ENCODE peak calls at places on chromosomes 13 and 19, in four cellular contexts. E is WTC11, K is GM12878, J is HepG2. N is an unnamed sample.

GRCh38 chr13:97188207-97188606 is 33.9 kb upstream of the MBNL2 start:
- DNase-seq in E (no peak), K (no peak), J (no peak), N (no peak)

GRCh38 chr19:12733369-12733896 is 1.1 kb downstream of the TRIR start:
- DNase-seq in E (no peak), K (no peak), J (peak; percentile 44), N (peak; percentile 71)

GRCh38 chr19:18014197-18014596 is 6.2 kb downstream of the ARRDC2 start:
- DNase-seq in E (no peak), K (no peak), J (no peak), N (no peak)

GRCh38 chr13:44298314-44298713 is 75.3 kb upstream of the SERP2 start:
- DNase-seq in E (no peak), K (no peak), J (no peak), N (no peak)

GRCh38 chr13:36553501-36553900 is 120.3 kb upstream of the SERTM1 start:
- DNase-seq in E (no peak), K (no peak), J (no peak), N (no peak)

GRCh38 chr13:69912576-69913074 is 195.0 kb upstream of the ATXN8OS start:
- DNase-seq in E (no peak), K (no peak), J (no peak), N (no peak)

GRCh38 chr19:44653977-44654784 is 10.5 kb downstream of the PVR start:
- DNase-seq in E (peak; percentile 83), K (peak; percentile 38), J (peak; percentile 36), N (peak; percentile 55)

GRCh38 chr13:113596321-113597200 is 12.0 kb downstream of the TFDP1 start:
- DNase-seq in E (peak; percentile 7), K (no peak), J (no peak), N (no peak)

GRCh38 chr13:113742000-113742441 is 17.0 kb upstream of the TMEM255B start:
- DNase-seq in E (peak; percentile 53), K (no peak), J (peak; percentile 95), N (peak; percentile 27)

GRCh38 chr19:18193388-18194207 is 580 bp downstream of the MPV17L2 start:
- DNase-seq in E (no peak), K (no peak), J (no peak), N (no peak)

GRCh38 chr19:18401580-18402112 is 4.2 kb upstream of the LRRC25 start:
- DNase-seq in E (no peak), K (no peak), J (peak; percentile 76), N (peak; percentile 39)

GRCh38 chr13:91154553-91154952 is 192.9 kb upstream of the MIR17HG start:
- DNase-seq in E (no peak), K (no peak), J (no peak), N (no peak)

GRCh38 chr13:109764474-109765292 is 21.7 kb downstream of the IRS2 start:
- DNase-seq in E (no peak), K (no peak), J (no peak), N (no peak)

GRCh38 chr13:45953082-45953481 is 99.5 kb downstream of the ZC3H13 start:
- DNase-seq in E (no peak), K (no peak), J (no peak), N (no peak)

GRCh38 chr13:73061478-73062275 is 2.9 kb downstream of the KLF5 start:
- DNase-seq in E (no peak), K (no peak), J (no peak), N (no peak)

GRCh38 chr13:92158335-92158734 is 759.9 kb downstream of the GPC5 start:
- DNase-seq in E (no peak), K (no peak), J (no peak), N (no peak)

DNA sequence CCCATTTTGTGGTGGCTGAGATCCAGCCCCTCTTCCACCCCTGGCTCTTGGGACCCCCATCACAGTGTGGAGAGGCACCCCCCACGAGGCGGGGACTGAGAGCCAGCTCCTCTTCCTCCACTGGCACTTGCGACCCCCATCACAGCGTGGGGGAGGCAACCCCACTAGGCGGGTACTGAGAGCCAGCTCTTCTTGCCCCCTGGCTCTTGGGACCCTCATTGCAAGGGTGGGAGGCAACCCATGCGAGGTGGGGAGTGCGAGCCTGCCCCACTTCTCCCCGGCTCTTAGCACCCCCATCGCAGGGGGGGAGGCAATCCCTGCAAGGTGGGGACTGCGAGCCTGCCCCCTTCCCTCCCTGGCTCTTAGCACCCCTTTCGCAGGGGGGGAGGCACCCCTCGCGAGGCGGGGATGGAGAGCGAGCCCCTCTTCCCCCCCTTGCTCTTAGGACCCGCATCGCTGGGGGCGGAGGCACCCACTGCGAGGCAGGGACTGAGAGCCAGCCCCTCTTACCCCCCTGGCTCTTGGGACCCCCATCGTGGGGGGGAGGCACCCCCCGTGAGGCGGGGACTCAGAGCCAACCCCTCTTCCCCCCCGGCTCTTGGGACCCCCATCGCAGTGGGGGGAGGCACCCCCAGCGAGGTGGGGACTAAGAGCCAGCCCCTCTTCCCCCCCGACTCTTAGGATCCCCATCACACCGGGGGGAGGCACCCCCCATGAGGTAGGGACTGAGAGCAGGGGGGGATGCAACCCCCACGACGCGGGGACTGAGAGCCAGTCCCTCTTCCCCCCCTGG is 364.6 kb upstream of the SPRY2 start:
- DNase-seq in E (no peak), K (no peak), J (no peak), N (no peak)
- TF ChIP-seq ETV6 in E (no peak), K (no peak), J (no peak), N (no peak)

DNA sequence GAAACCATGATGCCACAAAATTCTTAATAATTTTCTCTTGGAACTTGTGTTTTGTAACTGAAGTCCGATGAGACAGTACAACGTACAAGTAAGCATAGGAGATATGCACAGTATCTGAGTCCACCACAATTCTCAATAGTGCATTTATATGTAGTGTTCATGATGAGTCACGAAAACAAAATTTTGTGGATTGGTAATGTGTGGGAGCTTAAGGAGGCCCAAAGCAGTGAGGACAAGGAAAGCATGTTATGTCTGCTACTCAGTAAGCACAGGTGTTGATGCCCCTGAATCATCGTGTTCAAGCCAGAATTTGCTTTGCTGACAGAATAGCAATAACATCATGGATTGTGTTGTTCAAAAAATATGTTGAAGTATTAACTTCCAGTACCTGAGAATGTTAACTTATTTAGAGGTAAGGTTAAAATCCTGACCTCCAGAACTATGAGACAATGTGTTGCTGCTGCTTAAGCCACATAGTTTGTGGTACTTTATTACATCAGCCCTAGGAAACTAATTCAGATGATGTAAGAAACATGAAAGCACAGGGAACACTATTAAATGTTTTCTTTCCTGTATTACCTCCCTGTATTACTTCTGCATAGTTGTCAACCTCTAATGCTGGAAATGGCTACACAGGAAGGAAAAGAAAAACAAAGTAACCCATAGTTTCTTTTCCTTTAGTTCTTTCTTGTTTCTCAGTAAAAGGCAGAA is 201.3 kb downstream of the SLITRK6 start:
- DNase-seq in E (no peak), K (no peak), J (no peak), N (no peak)
- TF ChIP-seq ETV6 in E (no peak), K (no peak), J (no peak), N (no peak)

DNA sequence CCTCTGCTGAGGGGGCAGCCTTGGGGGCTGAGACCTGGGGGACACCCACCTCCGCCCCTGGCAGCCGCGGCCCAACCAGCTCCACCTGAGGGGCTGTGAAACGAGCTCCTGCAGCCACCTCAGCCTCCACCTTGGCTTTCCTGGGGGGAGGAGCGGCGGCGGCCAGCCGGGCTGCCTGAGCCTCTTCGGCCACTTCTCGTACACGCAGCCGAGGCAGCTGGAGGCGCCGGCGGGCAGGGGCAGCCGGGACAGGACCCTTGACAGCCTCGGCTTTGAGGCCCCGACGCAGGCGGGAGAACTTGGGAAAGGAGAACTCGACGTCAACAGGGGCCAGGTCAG is 7.6 kb upstream of the HIPK4 start:
- DNase-seq in E (no peak), K (no peak), J (no peak), N (no peak)
- TF ChIP-seq ETV6 in E (no peak), K (no peak), J (no peak), N (no peak)

DNA sequence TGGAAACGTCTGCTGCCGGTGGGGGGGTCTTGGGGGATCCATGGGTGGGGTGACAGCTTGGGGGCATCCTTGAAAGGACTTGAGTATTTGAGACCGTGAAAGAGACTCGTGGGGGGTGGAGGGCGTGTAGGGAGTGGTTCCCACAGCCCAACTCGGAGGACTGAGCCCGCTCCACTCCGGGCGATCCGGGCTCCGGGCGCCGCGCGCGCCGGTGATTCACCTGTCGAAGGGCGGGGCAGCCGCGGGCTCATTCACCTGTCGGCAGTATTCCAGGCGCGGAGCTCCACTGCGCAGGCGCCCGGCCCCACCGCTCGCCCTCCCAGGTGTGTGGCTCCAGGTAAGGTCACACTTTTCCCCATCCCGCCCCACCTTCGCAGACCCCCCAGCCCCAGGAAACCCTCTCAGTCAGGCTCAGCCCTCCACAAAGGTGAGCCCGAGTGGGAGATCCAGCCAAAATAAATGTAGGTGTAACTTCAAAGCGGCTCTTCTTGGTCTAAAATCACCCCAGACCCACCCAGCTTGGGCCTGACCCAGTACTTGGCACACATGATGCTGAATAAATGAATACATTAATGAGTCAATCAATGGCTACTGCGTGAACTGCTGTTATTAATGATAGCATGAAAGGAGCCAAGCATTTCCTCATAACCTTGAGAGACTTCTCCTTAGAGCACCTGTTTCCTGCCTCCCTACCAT is 4.7 kb downstream of the NOTCH3 start:
- DNase-seq in E (peak; percentile 97), K (no peak), J (no peak), N (peak; percentile 47)
- TF ChIP-seq ETV6 in E (no peak), K (no peak), J (no peak), N (no peak)

GRCh38 chr19:14237011-14237941 is 31.3 kb upstream of the ADGRL1 start:
- DNase-seq in E (no peak), K (no peak), J (no peak), N (no peak)
- TF ChIP-seq ETV6 in E (no peak), K (no peak), J (no peak), N (no peak)

GRCh38 chr19:58569191-58569942 is 3.8 kb downstream of the MZF1 start:
- DNase-seq in E (peak; percentile 5), K (no peak), J (no peak), N (no peak)

GRCh38 chr19:58569943-58570670 is 3.0 kb downstream of the MZF1 start:
- DNase-seq in E (peak; percentile 5), K (no peak), J (no peak), N (no peak)

GRCh38 chr19:58570770-58571574 is 2.2 kb downstream of the MZF1 start:
- DNase-seq in E (peak; percentile 6), K (no peak), J (no peak), N (no peak)

GRCh38 chr19:58566989-58567388 is 6.1 kb downstream of the MZF1 start:
- DNase-seq in E (no peak), K (no peak), J (no peak), N (no peak)

DNA sequence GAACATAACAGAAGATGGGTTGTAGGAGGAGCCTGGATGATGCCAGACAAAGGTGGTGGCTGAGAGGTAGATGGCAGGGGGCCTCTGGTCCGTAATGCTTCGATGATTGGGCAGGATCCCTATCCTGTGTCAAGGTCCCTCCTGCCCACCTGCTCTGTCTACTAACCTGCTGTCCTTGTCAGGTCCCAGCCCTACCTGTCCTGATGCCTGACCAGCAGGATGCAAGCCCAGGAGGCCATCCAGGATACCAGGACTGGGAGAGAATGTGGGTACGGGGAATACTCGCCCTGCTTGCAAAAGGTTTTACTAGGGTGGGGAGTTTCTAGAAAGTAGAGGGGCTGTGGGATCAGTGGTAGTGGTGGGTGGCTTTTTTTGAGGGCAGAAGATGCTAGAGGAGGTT is 4.4 kb downstream of the MZF1 start:
- DNase-seq in E (no peak), K (no peak), J (no peak), N (no peak)
- TF ChIP-seq ETV6 in E (no peak), K (no peak), J (no peak), N (no peak)